ENCODE peak calls at places on chromosomes 11 and 22, in eight cellular contexts. U is tibial nerve, B is A549, A is ovary, K is sigmoid colon, M is K562, R is stomach, O is upper lobe of left lung. Y is an unnamed sample.

GRCh38 chr11:6298605-6299004 is 21.7 kb downstream of the CAVIN3 start:
- DNase-seq in U (no peak), B (peak; percentile 50), A (no peak), K (no peak), M (no peak), R (peak; percentile 82), O (peak; percentile 34), Y (no peak)

GRCh38 chr11:32259641-32260081 is 168.8 kb downstream of the RCN1 start:
- DNase-seq in U (peak; percentile 18), B (no peak), A (no peak), K (no peak), M (no peak), R (no peak), O (peak; percentile 84), Y (no peak)

GRCh38 chr11:134176284-134176683 is 47.5 kb downstream of the NCAPD3 start:
- DNase-seq in U (no peak), B (no peak), A (no peak), K (no peak), M (no peak), R (no peak), O (no peak), Y (no peak)

GRCh38 chr11:10382518-10382917 is 72.5 kb upstream of the AMPD3 start:
- DNase-seq in U (peak; percentile 9), B (no peak), A (no peak), K (no peak), M (peak; percentile 91), R (no peak), O (no peak), Y (no peak)

GRCh38 chr11:76210920-76211851 is 4.9 kb upstream of the WNT11 start:
- DNase-seq in U (no peak), B (no peak), A (no peak), K (no peak), M (no peak), R (no peak), O (no peak), Y (no peak)

GRCh38 chr22:36816635-36817428 is at the start of gene PVALB:
- DNase-seq in U (no peak), B (peak; percentile 23), A (peak; percentile 61), K (no peak), M (peak; percentile 31), R (no peak), O (no peak), Y (no peak)

GRCh38 chr11:118939948-118940598 is 14.3 kb upstream of the BCL9L start:
- DNase-seq in U (no peak), B (no peak), A (no peak), K (peak; percentile 67), M (peak; percentile 41), R (no peak), O (no peak), Y (no peak)

GRCh38 chr11:130115218-130115617 is 44.4 kb upstream of the ST14 start:
- DNase-seq in U (no peak), B (no peak), A (no peak), K (no peak), M (no peak), R (no peak), O (no peak), Y (no peak)

GRCh38 chr11:26268980-26269660 is 62.8 kb upstream of the ANO3 start:
- DNase-seq in U (no peak), B (no peak), A (no peak), K (no peak), M (no peak), R (no peak), O (no peak), Y (no peak)
- TF ChIP-seq EP300 in U (no peak), B (no peak), A (no peak), K (no peak), M (no peak), R (no peak), O (no peak), Y (no peak)

DNA sequence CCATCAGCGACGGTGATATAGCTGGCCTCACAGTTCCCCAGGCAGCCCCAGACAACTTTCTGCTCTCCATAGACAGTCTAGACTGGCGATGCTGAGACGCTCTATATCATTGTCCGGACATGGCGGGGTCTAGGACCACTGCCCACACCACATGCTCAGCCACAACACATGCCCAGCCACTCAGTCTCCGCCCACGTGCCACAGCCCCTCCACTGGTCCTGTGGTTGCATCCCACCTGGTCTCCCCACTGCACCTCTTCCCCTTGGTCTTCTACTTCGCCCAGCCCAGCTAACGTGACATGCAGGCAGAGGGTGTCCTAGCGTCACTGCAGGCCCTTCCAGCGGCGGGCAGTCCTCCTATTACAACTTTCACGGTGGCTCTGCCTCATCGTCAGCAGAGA is 22.9 kb upstream of the YPEL1 start:
- DNase-seq in U (no peak), B (no peak), A (no peak), K (no peak), M (no peak), R (no peak), O (no peak), Y (no peak)
- H3K27ac ChIP-seq in U (no peak overlapping the region), B (no peak overlapping the region), A (no peak overlapping the region), K (no peak overlapping the region), M (no peak overlapping the region), R (no peak overlapping the region), O (no peak overlapping the region), Y (no peak overlapping the region)

GRCh38 chr11:15289718-15290117 is 175.0 kb downstream of the INSC start:
- DNase-seq in U (no peak), B (no peak), A (no peak), K (no peak), M (no peak), R (no peak), O (no peak), Y (no peak)

GRCh38 chr11:15291885-15292284 is 177.2 kb downstream of the INSC start:
- DNase-seq in U (no peak), B (no peak), A (no peak), K (no peak), M (no peak), R (no peak), O (no peak), Y (no peak)

GRCh38 chr11:15293975-15294374 is 179.3 kb downstream of the INSC start:
- DNase-seq in U (no peak), B (no peak), A (no peak), K (no peak), M (no peak), R (no peak), O (no peak), Y (no peak)

GRCh38 chr11:15286465-15286864 is 171.7 kb downstream of the INSC start:
- DNase-seq in U (no peak), B (no peak), A (no peak), K (no peak), M (no peak), R (no peak), O (no peak), Y (no peak)

GRCh38 chr11:15288801-15289342 is 174.1 kb downstream of the INSC start:
- DNase-seq in U (no peak), B (no peak), A (no peak), K (no peak), M (no peak), R (no peak), O (no peak), Y (no peak)
- TF ChIP-seq POLR2A in U (no peak), B (no peak), A (no peak), K (no peak), M (no peak), R (no peak), O (no peak), Y (no peak)

DNA sequence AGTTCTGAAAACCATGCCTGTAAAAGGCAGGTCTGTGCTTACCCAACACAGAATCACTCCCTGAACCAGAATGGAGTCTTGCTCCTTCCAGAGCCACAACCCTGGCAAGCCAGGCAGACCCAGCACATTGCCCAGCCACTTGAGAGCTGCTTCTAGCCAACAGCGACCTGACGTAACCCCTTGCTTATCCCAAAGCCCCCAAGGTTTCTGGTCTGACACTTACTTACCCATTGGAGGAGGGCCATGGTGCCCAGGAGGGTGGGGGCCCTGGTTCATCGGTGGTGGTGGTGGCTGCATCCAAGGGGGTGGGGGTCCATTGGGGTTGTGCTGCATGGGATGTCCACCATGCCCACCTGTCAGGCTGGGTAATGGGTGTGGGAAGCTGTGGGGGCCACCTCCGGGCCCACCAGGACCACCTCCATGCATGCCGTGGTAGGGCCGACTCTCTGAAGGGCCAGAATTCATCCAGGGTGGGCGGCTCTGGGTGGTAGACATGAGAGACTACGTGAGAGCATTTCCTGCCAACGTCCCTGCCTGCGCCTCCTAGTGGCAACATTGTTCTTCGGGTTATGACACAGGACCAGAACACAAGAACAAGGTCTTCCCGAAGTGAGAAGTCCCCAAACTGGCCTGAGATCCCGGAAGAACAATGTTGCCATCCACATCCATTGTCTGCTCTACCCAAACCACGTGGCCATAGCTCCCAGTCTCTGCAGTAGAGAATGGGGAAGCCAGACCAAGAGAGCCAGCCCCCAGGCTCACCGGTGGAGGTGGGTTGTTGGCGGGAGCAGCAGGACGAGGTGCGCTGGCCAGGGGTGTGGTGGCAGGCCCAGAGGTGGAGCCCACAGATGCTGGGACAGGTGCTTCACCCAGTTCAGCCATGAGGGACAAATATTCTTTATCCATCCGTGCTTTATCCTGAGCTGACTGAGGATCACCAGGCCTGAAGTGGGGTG is 7.8 kb upstream of the PYGM start:
- DNase-seq in U (peak; percentile 82), B (no peak), A (peak; percentile 63), K (peak; percentile 86), M (peak; percentile 47), R (peak; percentile 73), O (peak; percentile 62), Y (peak; percentile 92)
- TF ChIP-seq EP300 in U (no peak), B (no peak), A (no peak), K (no peak), M (no peak), R (no peak), O (no peak), Y (no peak)

GRCh38 chr11:132286106-132286505 is 915.7 kb downstream of the NTM start:
- DNase-seq in U (no peak), B (no peak), A (no peak), K (no peak), M (no peak), R (no peak), O (no peak), Y (no peak)
- H3K27ac ChIP-seq in U (no peak overlapping the region), B (no peak overlapping the region), A (no peak overlapping the region), K (no peak overlapping the region), M (no peak overlapping the region), R (no peak overlapping the region), O (no peak overlapping the region), Y (no peak overlapping the region)